ENCODE peak calls at places on chromosomes 6 and 20, in four cellular contexts. F is effector CD4-positive, alpha-beta T cell; V is NCI-H1105; Q is ELR. S is an unnamed sample.

GRCh38 chr6:140546640-140547039 is 1172.2 kb upstream of the CITED2 start:
- DNase-seq in F (no peak), V (no peak), Q (peak; percentile 78), S (no peak)

GRCh38 chr20:49275634-49276033 is 2.2 kb downstream of the ZNFX1 start:
- DNase-seq in F (no peak), V (no peak), Q (peak; percentile 76), S (no peak)

GRCh38 chr6:92114091-92114490 is 1305.3 kb downstream of the EPHA7 start:
- DNase-seq in F (no peak), V (no peak), Q (no peak), S (no peak)

GRCh38 chr6:99943846-99944245 is 50.2 kb downstream of the MCHR2 start:
- DNase-seq in F (no peak), V (no peak), Q (no peak), S (no peak)

GRCh38 chr20:37505263-37506165 is 15.5 kb upstream of the NNAT start:
- DNase-seq in F (no peak), V (no peak), Q (no peak), S (no peak)

GRCh38 chr6:24009319-24009718 is 116.7 kb upstream of the NRSN1 start:
- DNase-seq in F (no peak), V (peak; percentile 54), Q (no peak), S (no peak)

GRCh38 chr6:137488736-137489409 is 5.3 kb downstream of the OLIG3 start:
- DNase-seq in F (no peak), V (no peak), Q (no peak), S (no peak)

GRCh38 chr6:17130786-17131185 is 28.9 kb downstream of the STMND1 start:
- DNase-seq in F (no peak), V (no peak), Q (no peak), S (no peak)

GRCh38 chr6:4402477-4402976 is 267.2 kb upstream of the ECI2 start:
- DNase-seq in F (no peak), V (no peak), Q (peak; percentile 87), S (no peak)

GRCh38 chr6:110476046-110476849 is at the start of gene SLC22A16:
- DNase-seq in F (no peak), V (no peak), Q (no peak), S (no peak)

GRCh38 chr6:13355969-13356368 is 27.6 kb upstream of the TBC1D7 start:
- DNase-seq in F (no peak), V (no peak), Q (peak; percentile 40), S (no peak)

GRCh38 chr20:22663528-22664025 is 79.2 kb upstream of the FOXA2 start:
- DNase-seq in F (no peak), V (no peak), Q (no peak), S (no peak)

GRCh38 chr6:32865724-32866443 is 11.9 kb downstream of the PSMB9 start:
- DNase-seq in F (no peak), V (no peak), Q (no peak), S (no peak)

GRCh38 chr20:45933231-45934045 is 1.0 kb upstream of the PCIF1 start:
- DNase-seq in F (peak; percentile 32), V (peak; percentile 87), Q (peak; percentile 91), S (peak; percentile 20)

GRCh38 chr6:134708079-134708478 is 241.8 kb downstream of the ALDH8A1 start:
- DNase-seq in F (no peak), V (no peak), Q (no peak), S (no peak)

GRCh38 chr20:50510706-50511401 is 671 bp downstream of the PTPN1 start:
- DNase-seq in F (no peak), V (no peak), Q (peak; percentile 49), S (no peak)

GRCh38 chr6:11950109-11950508 is 62.0 kb upstream of the HIVEP1 start:
- DNase-seq in F (no peak), V (no peak), Q (no peak), S (no peak)

GRCh38 chr6:34213772-34214171 is 22.9 kb upstream of the HMGA1 start:
- DNase-seq in F (no peak), V (no peak), Q (peak; percentile 42), S (no peak)

GRCh38 chr20:18138639-18139583 is 1.2 kb downstream of the KAT14 start:
- DNase-seq in F (no peak), V (no peak), Q (peak; percentile 15), S (no peak)

GRCh38 chr6:148501178-148501590 is 158.5 kb downstream of the SASH1 start:
- DNase-seq in F (no peak), V (no peak), Q (peak; percentile 95), S (no peak)

GRCh38 chr6:33320315-33321181 is 3.0 kb upstream of the ZBTB22 start:
- DNase-seq in F (no peak), V (no peak), Q (peak; percentile 97), S (no peak)

GRCh38 chr20:57089701-57090144 is 176.7 kb downstream of the BMP7 start:
- DNase-seq in F (peak; percentile 38), V (peak; percentile 52), Q (peak; percentile 66), S (no peak)

GRCh38 chr6:113829702-113830058 is 27.5 kb upstream of the MARCKS start:
- DNase-seq in F (no peak), V (no peak), Q (no peak), S (no peak)

GRCh38 chr20:62736407-62737071 is 27.9 kb downstream of the NTSR1 start:
- DNase-seq in F (no peak), V (no peak), Q (no peak), S (no peak)

GRCh38 chr6:118709859-118710350 is 58.5 kb upstream of the CEP85L start:
- DNase-seq in F (peak; percentile 61), V (no peak), Q (peak; percentile 91), S (no peak)

GRCh38 chr6:156994215-156995076 is 217.3 kb downstream of the ARID1B start:
- DNase-seq in F (no peak), V (no peak), Q (no peak), S (no peak)

GRCh38 chr6:2857580-2858337 is 16.1 kb upstream of the SERPINB1 start:
- DNase-seq in F (peak; percentile 66), V (peak; percentile 19), Q (peak; percentile 86), S (no peak)